ENCODE peak calls at places on chromosomes 12 and 14, in nine cellular contexts. V is lower leg skin; I is cardiac fibroblast; L is cardiac muscle cell; M is CD8-positive, alpha-beta T cell; K is fibroblast of pulmonary artery; U is Caco-2; N is fibroblast of lung; S is left ventricle myocardium inferior. G is an unnamed sample.

GRCh38 chr12:71594214-71594948 is 69.3 kb downstream of the ZFC3H1 start:
- DNase-seq in V (no peak), I (peak; percentile 67), L (peak; percentile 77), M (no peak), K (peak; percentile 68), U (no peak), N (no peak), S (no peak), G (no peak)

GRCh38 chr14:74697543-74697942 is 15.3 kb downstream of the AREL1 start:
- DNase-seq in V (no peak), I (no peak), L (peak; percentile 8), M (no peak), K (no peak), U (no peak), N (peak; percentile 94), S (no peak), G (peak; percentile 94)

GRCh38 chr14:70879448-70879847 is 27.8 kb upstream of the PCNX1 start:
- DNase-seq in V (no peak), I (no peak), L (no peak), M (no peak), K (no peak), U (no peak), N (no peak), S (no peak), G (peak; percentile 22)

GRCh38 chr14:89258728-89259273 is 158.2 kb downstream of the FOXN3 start:
- DNase-seq in V (no peak), I (no peak), L (no peak), M (no peak), K (no peak), U (no peak), N (no peak), S (no peak), G (no peak)

GRCh38 chr12:121582583-121583333 is 1.9 kb upstream of the KDM2B start:
- DNase-seq in V (no peak), I (peak; percentile 39), L (peak; percentile 48), M (no peak), K (peak; percentile 45), U (peak; percentile 83), N (peak; percentile 72), S (no peak), G (no peak)

GRCh38 chr12:106747973-106748436 is 26.5 kb upstream of the RIC8B start:
- DNase-seq in V (no peak), I (no peak), L (no peak), M (no peak), K (no peak), U (no peak), N (no peak), S (no peak), G (no peak)

GRCh38 chr14:92933481-92933880 is 10.5 kb downstream of the CHGA start:
- DNase-seq in V (no peak), I (no peak), L (no peak), M (no peak), K (no peak), U (no peak), N (no peak), S (no peak), G (no peak)

GRCh38 chr12:52151859-52152783 is 39.7 kb downstream of the KRT80 start:
- DNase-seq in V (peak; percentile 69), I (peak; percentile 70), L (peak; percentile 71), M (peak; percentile 56), K (peak; percentile 60), U (no peak), N (peak; percentile 47), S (peak; percentile 77), G (peak; percentile 83)

GRCh38 chr12:4874671-4875070 is 35.0 kb upstream of the KCNA1 start:
- DNase-seq in V (no peak), I (no peak), L (no peak), M (no peak), K (no peak), U (no peak), N (no peak), S (no peak), G (no peak)

GRCh38 chr12:45273717-45274271 is 57.9 kb downstream of the ANO6 start:
- DNase-seq in V (peak; percentile 58), I (peak; percentile 97), L (peak; percentile 96), M (no peak), K (peak; percentile 97), U (peak; percentile 67), N (peak; percentile 99), S (no peak), G (peak; percentile 92)

GRCh38 chr12:39448038-39448437 is 5.1 kb upstream of the KIF21A start:
- DNase-seq in V (no peak), I (no peak), L (no peak), M (no peak), K (no peak), U (no peak), N (no peak), S (no peak), G (no peak)

GRCh38 chr14:95500201-95500681 is 16.2 kb downstream of the SYNE3 start:
- DNase-seq in V (no peak), I (no peak), L (no peak), M (no peak), K (no peak), U (no peak), N (no peak), S (no peak), G (no peak)

GRCh38 chr12:8692573-8692972 is 5.2 kb upstream of the RIMKLB start:
- DNase-seq in V (no peak), I (peak; percentile 79), L (peak; percentile 71), M (no peak), K (peak; percentile 83), U (no peak), N (peak; percentile 74), S (no peak), G (peak; percentile 55)

GRCh38 chr12:11967356-11968040 is 103.2 kb upstream of the BCL2L14 start:
- DNase-seq in V (no peak), I (no peak), L (peak; percentile 15), M (no peak), K (no peak), U (no peak), N (peak; percentile 58), S (no peak), G (no peak)

GRCh38 chr14:63563370-63564026 is 20.3 kb upstream of the PPP2R5E start:
- DNase-seq in V (no peak), I (peak; percentile 65), L (peak; percentile 68), M (no peak), K (peak; percentile 62), U (peak; percentile 36), N (peak; percentile 55), S (no peak), G (no peak)

GRCh38 chr12:5521456-5522325 is 89.8 kb downstream of the NTF3 start:
- DNase-seq in V (no peak), I (no peak), L (no peak), M (no peak), K (no peak), U (no peak), N (no peak), S (no peak), G (no peak)

GRCh38 chr12:59320112-59320511 is 275.7 kb upstream of the SLC16A7 start:
- DNase-seq in V (no peak), I (no peak), L (no peak), M (no peak), K (no peak), U (no peak), N (no peak), S (no peak), G (no peak)

GRCh38 chr12:91182664-91183455 is at the start of gene DCN:
- DNase-seq in V (no peak), I (peak; percentile 66), L (peak; percentile 61), M (no peak), K (peak; percentile 66), U (no peak), N (peak; percentile 72), S (no peak), G (peak; percentile 41)
- H3K4me3 ChIP-seq in V (no peak within 1 kb of the TSS), I (peak within 1 kb of the TSS; percentile 39), L (no peak within 1 kb of the TSS), M (no peak within 1 kb of the TSS), K (peak within 1 kb of the TSS; percentile 72), U (no peak within 1 kb of the TSS), N (peak within 1 kb of the TSS; percentile 75), S (peak within 1 kb of the TSS; percentile 56), G (peak within 1 kb of the TSS; percentile 79)

GRCh38 chr12:53252349-53252916 is 15.7 kb upstream of the ESPL1 start:
- DNase-seq in V (peak; percentile 40), I (no peak), L (peak; percentile 15), M (no peak), K (peak; percentile 16), U (peak; percentile 45), N (peak; percentile 24), S (peak; percentile 23), G (no peak)
- TF ChIP-seq CTCF in V (no peak), I (no peak), L (no peak), M (no peak), K (peak; percentile 27), U (no peak), N (no peak), S (peak; percentile 22), G (no peak)

GRCh38 chr14:61335049-61335448 is 13.7 kb downstream of the PRKCH start:
- DNase-seq in V (no peak), I (no peak), L (no peak), M (no peak), K (no peak), U (no peak), N (no peak), S (no peak), G (no peak)

GRCh38 chr14:61337893-61338292 is 16.5 kb downstream of the PRKCH start:
- DNase-seq in V (no peak), I (no peak), L (no peak), M (peak; percentile 67), K (no peak), U (no peak), N (no peak), S (no peak), G (no peak)

GRCh38 chr14:61334197-61334701 is 12.9 kb downstream of the PRKCH start:
- DNase-seq in V (no peak), I (no peak), L (no peak), M (no peak), K (no peak), U (no peak), N (no peak), S (no peak), G (no peak)

GRCh38 chr14:61338457-61338856 is 17.1 kb downstream of the PRKCH start:
- DNase-seq in V (no peak), I (no peak), L (no peak), M (no peak), K (no peak), U (no peak), N (no peak), S (no peak), G (no peak)

GRCh38 chr14:61335876-61336275 is 14.5 kb downstream of the PRKCH start:
- DNase-seq in V (no peak), I (no peak), L (no peak), M (no peak), K (no peak), U (no peak), N (no peak), S (no peak), G (no peak)
- H3K4me3 ChIP-seq in V (no peak overlapping the region), I (no peak overlapping the region), L (no peak overlapping the region), M (peak overlapping the region; percentile 27), K (no peak overlapping the region), U (no peak overlapping the region), N (no peak overlapping the region), S (no peak overlapping the region), G (no peak overlapping the region)

GRCh38 chr14:105334383-105335230 is 20.1 kb downstream of the PACS2 start:
- DNase-seq in V (no peak), I (no peak), L (no peak), M (no peak), K (no peak), U (peak; percentile 32), N (no peak), S (no peak), G (no peak)
- TF ChIP-seq CTCF in V (no peak), I (no peak), L (no peak), M (no peak), K (no peak), U (peak; percentile 46), N (no peak), S (no peak), G (no peak)